ENCODE peak calls at places on chromosome 21, in seven cellular contexts. One of them, this sample, is unnamed.

GRCh38 chr21:35641271-35642016 is 418.9 kb downstream of the SETD4 start:
- DNase-seq in T-helper 2 cell: no peak
- DNase-seq in NCI-H1092 treated with DMSO at 0.1 percent for 48 hours: no peak
- DNase-seq in skeletal muscle cell: no peak
- DNase-seq in foreskin keratinocyte: peak; percentile 21
- DNase-seq in right cardiac atrium: no peak
- DNase-seq in hypothalamus: no peak
- DNase-seq in this sample: no peak

GRCh38 chr21:34599534-34600101 is 15.3 kb downstream of the RCAN1 start:
- DNase-seq in T-helper 2 cell: no peak
- DNase-seq in NCI-H1092 treated with DMSO at 0.1 percent for 48 hours: no peak
- DNase-seq in skeletal muscle cell: no peak
- DNase-seq in foreskin keratinocyte: no peak
- DNase-seq in right cardiac atrium: no peak
- DNase-seq in hypothalamus: no peak
- DNase-seq in this sample: no peak

GRCh38 chr21:43727571-43728466 is 8.9 kb downstream of the PDXK start:
- DNase-seq in T-helper 2 cell: no peak
- DNase-seq in NCI-H1092 treated with DMSO at 0.1 percent for 48 hours: peak; percentile 58
- DNase-seq in skeletal muscle cell: no peak
- DNase-seq in foreskin keratinocyte: no peak
- DNase-seq in right cardiac atrium: peak; percentile 54
- DNase-seq in hypothalamus: peak; percentile 49
- DNase-seq in this sample: no peak

GRCh38 chr21:42231761-42232160 is 12.8 kb downstream of the ABCG1 start:
- DNase-seq in T-helper 2 cell: no peak
- DNase-seq in NCI-H1092 treated with DMSO at 0.1 percent for 48 hours: no peak
- DNase-seq in skeletal muscle cell: no peak
- DNase-seq in foreskin keratinocyte: no peak
- DNase-seq in right cardiac atrium: no peak
- DNase-seq in hypothalamus: no peak
- DNase-seq in this sample: no peak

GRCh38 chr21:34844924-34845238 is 176.1 kb downstream of the CLIC6 start:
- DNase-seq in T-helper 2 cell: no peak
- DNase-seq in NCI-H1092 treated with DMSO at 0.1 percent for 48 hours: peak; percentile 34
- DNase-seq in skeletal muscle cell: no peak
- DNase-seq in foreskin keratinocyte: no peak
- DNase-seq in right cardiac atrium: no peak
- DNase-seq in hypothalamus: no peak
- DNase-seq in this sample: no peak

GRCh38 chr21:25384782-25385181 is 222.5 kb downstream of the MRPL39 start:
- DNase-seq in T-helper 2 cell: no peak
- DNase-seq in NCI-H1092 treated with DMSO at 0.1 percent for 48 hours: no peak
- DNase-seq in skeletal muscle cell: no peak
- DNase-seq in foreskin keratinocyte: no peak
- DNase-seq in right cardiac atrium: no peak
- DNase-seq in hypothalamus: no peak
- DNase-seq in this sample: no peak

GRCh38 chr21:45220714-45221113 is 67.0 kb downstream of the POFUT2 start:
- DNase-seq in T-helper 2 cell: no peak
- DNase-seq in NCI-H1092 treated with DMSO at 0.1 percent for 48 hours: no peak
- DNase-seq in skeletal muscle cell: no peak
- DNase-seq in foreskin keratinocyte: no peak
- DNase-seq in right cardiac atrium: no peak
- DNase-seq in hypothalamus: no peak
- DNase-seq in this sample: no peak

GRCh38 chr21:44070391-44070790 is 36.8 kb upstream of the PWP2 start:
- DNase-seq in T-helper 2 cell: no peak
- DNase-seq in NCI-H1092 treated with DMSO at 0.1 percent for 48 hours: no peak
- DNase-seq in skeletal muscle cell: no peak
- DNase-seq in foreskin keratinocyte: no peak
- DNase-seq in right cardiac atrium: no peak
- DNase-seq in hypothalamus: no peak
- DNase-seq in this sample: no peak

GRCh38 chr21:19603011-19603593 is 1199.5 kb upstream of the TMPRSS15 start:
- DNase-seq in T-helper 2 cell: no peak
- DNase-seq in NCI-H1092 treated with DMSO at 0.1 percent for 48 hours: no peak
- DNase-seq in skeletal muscle cell: no peak
- DNase-seq in foreskin keratinocyte: no peak
- DNase-seq in right cardiac atrium: no peak
- DNase-seq in hypothalamus: no peak
- DNase-seq in this sample: no peak

GRCh38 chr21:22670148-22670547 is 1671.9 kb downstream of the NCAM2 start:
- DNase-seq in T-helper 2 cell: no peak
- DNase-seq in NCI-H1092 treated with DMSO at 0.1 percent for 48 hours: no peak
- DNase-seq in skeletal muscle cell: no peak
- DNase-seq in foreskin keratinocyte: no peak
- DNase-seq in right cardiac atrium: no peak
- DNase-seq in hypothalamus: no peak
- DNase-seq in this sample: no peak

GRCh38 chr21:45560106-45561021 is 18.1 kb upstream of the SLC19A1 start:
- DNase-seq in T-helper 2 cell: no peak
- DNase-seq in NCI-H1092 treated with DMSO at 0.1 percent for 48 hours: no peak
- DNase-seq in skeletal muscle cell: no peak
- DNase-seq in foreskin keratinocyte: no peak
- DNase-seq in right cardiac atrium: no peak
- DNase-seq in hypothalamus: no peak
- DNase-seq in this sample: no peak